ENCODE peak calls at places on chromosomes 4 and X, in four cellular contexts. T is A549, Z is IMR-90, K is K562. U is an unnamed sample.

GRCh38 chrX:75968293-75968692 is 183.2 kb upstream of the MAGEE2 start:
- DNase-seq in T (peak), Z (no peak), K (no peak), U (no peak)

GRCh38 chr4:110196206-110196870 is 2.1 kb downstream of the ELOVL6 start:
- DNase-seq in T (peak), Z (peak), K (peak), U (no peak)

GRCh38 chr4:33715996-33716395 is 2528.3 kb downstream of the ARAP2 start:
- DNase-seq in T (no peak), Z (no peak), K (no peak), U (no peak)

GRCh38 chr4:152187693-152188092 is 348.2 kb downstream of the FBXW7 start:
- DNase-seq in T (no peak), Z (no peak), K (no peak), U (no peak)

GRCh38 chr4:76752911-76753494 is 144.9 kb downstream of the SOWAHB start:
- DNase-seq in T (peak), Z (peak), K (no peak), U (no peak)

GRCh38 chrX:23980063-23980462 is 46.9 kb downstream of the KLHL15 start:
- DNase-seq in T (no peak), Z (peak), K (no peak), U (no peak)

GRCh38 chr4:70667710-70668535 is 1.6 kb upstream of the JCHAIN start:
- DNase-seq in T (no peak), Z (peak), K (no peak), U (no peak)

GRCh38 chrX:109902665-109903064 is 100.2 kb upstream of the TMEM164 start:
- DNase-seq in T (peak), Z (peak), K (no peak), U (no peak)

GRCh38 chrX:120732879-120733278 is 103.0 kb upstream of the C1GALT1C1 start:
- DNase-seq in T (no peak), Z (no peak), K (no peak), U (no peak)

GRCh38 chrX:131521824-131522223 is 22.1 kb upstream of the OR13H1 start:
- DNase-seq in T (no peak), Z (no peak), K (no peak), U (no peak)

GRCh38 chr4:38673109-38673978 is 9.3 kb downstream of the KLF3 start:
- DNase-seq in T (peak), Z (no peak), K (peak), U (no peak)

DNA sequence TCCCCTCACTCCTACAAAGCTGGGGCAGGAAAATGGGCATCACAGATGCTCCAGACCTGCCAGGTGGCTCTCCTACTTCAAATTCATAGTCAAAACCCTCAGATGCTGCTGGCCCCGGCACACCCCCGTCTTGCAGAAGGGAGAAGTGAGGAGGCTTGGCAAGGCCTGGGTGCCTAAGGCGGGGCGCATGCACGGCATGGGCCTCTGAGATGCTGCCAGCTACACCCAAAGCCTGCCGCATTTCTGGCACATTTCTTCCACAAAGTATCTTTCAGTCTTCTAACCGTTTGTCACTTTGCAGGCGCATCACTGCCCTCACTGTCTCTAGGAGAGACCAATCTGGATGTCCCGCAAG is 19.6 kb downstream of the WDR1 start:
- DNase-seq in T (no peak), Z (no peak), K (no peak), U (no peak)
- H3K4me2 ChIP-seq in T (peak), Z (no peak), K (no peak), U (no peak)

GRCh38 chr4:114754616-114755015 is 156.0 kb downstream of the UGT8 start:
- DNase-seq in T (no peak), Z (no peak), K (no peak), U (no peak)

GRCh38 chr4:114758066-114758465 is 159.5 kb downstream of the UGT8 start:
- DNase-seq in T (no peak), Z (no peak), K (no peak), U (no peak)

DNA sequence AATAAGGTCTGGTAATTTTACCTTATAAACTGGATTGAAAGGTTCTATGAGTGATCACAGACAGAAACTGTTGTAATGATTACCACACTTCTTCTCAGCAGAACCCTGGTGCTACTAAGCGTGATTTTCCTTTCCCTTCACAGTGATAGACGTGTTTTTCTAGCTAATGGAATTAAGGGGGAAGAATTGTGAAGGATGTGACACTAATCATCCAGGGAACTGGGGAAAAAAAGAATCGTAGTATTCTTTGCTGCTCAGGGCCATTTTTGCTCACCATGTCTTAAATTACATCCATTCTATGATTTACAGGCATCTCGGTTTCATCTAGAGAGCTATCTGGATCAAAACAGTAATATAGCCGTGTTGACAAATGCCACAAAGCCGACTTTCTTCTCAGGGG is 153.8 kb downstream of the UGT8 start:
- DNase-seq in T (no peak), Z (no peak), K (no peak), U (no peak)
- TF ChIP-seq ELK1 in T (no peak), Z (no peak), K (no peak), U (no peak)

DNA sequence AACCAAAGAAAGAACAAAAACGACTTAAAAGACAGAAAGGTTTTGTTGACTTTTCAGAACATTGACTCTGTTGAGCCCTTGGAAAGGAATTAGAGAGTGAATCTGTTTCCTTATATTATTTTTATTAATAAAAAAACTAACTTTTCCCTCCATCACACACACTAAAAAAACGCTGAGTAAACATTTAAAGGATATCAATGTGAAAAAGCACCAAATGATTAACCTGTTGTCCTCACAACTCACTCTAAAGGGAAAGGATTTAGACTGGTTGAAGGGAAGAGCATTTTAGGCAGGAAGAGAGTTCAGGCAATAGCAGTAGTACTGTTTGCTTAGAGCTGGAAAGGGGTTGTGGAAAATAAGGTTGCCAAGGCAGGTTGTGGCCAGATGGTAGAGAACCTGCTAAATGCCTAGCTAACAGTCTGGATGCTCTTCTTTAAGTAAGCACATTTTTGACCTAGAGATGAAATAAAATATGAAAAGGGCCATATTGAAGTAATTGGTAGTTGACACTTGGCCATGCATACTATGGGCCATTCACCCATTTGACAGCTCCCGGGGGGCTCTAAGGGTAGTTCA is 98.0 kb upstream of the NDP start:
- DNase-seq in T (no peak), Z (no peak), K (no peak), U (no peak)
- H3K4me2 ChIP-seq in T (peak), Z (no peak), K (no peak), U (no peak)

GRCh38 chr4:25159837-25160713 is at the start of gene SEPSECS:
- DNase-seq in T (peak), Z (peak), K (peak), U (peak)

GRCh38 chr4:25162566-25162965 is 2.3 kb upstream of the SEPSECS start:
- DNase-seq in T (no peak), Z (no peak), K (no peak), U (no peak)

GRCh38 chr4:25161599-25161960 is 1.3 kb upstream of the SEPSECS start:
- DNase-seq in T (no peak), Z (no peak), K (peak), U (no peak)

GRCh38 chr4:25158817-25159216 is 1.4 kb downstream of the SEPSECS start:
- DNase-seq in T (no peak), Z (no peak), K (no peak), U (no peak)

GRCh38 chr4:25160714-25161598 is 707 bp upstream of the SEPSECS start:
- DNase-seq in T (no peak), Z (no peak), K (no peak), U (no peak)
- TF ChIP-seq ELK1 in T (no peak), Z (no peak), K (no peak), U (no peak)

GRCh38 chr4:102736636-102737549 is 23.9 kb downstream of the MANBA start:
- DNase-seq in T (no peak), Z (no peak), K (no peak), U (no peak)

GRCh38 chr4:102732678-102733445 is 27.9 kb downstream of the MANBA start:
- DNase-seq in T (no peak), Z (no peak), K (no peak), U (no peak)

GRCh38 chr4:102734116-102734515 is 26.7 kb downstream of the MANBA start:
- DNase-seq in T (no peak), Z (no peak), K (no peak), U (no peak)

GRCh38 chr4:102734591-102735385 is 26.0 kb downstream of the MANBA start:
- DNase-seq in T (no peak), Z (peak), K (peak), U (peak)

GRCh38 chr4:102735578-102735977 is 25.2 kb downstream of the MANBA start:
- DNase-seq in T (no peak), Z (no peak), K (no peak), U (no peak)
- H3K4me2 ChIP-seq in T (peak), Z (no peak), K (no peak), U (no peak)

GRCh38 chr4:183995489-183996049 is 90.5 kb downstream of the STOX2 start:
- DNase-seq in T (no peak), Z (peak), K (no peak), U (no peak)

GRCh38 chr4:183999435-183999834 is 94.3 kb downstream of the STOX2 start:
- DNase-seq in T (no peak), Z (no peak), K (no peak), U (no peak)

GRCh38 chr4:184000457-184001395 is 95.6 kb downstream of the STOX2 start:
- DNase-seq in T (no peak), Z (no peak), K (no peak), U (no peak)

DNA sequence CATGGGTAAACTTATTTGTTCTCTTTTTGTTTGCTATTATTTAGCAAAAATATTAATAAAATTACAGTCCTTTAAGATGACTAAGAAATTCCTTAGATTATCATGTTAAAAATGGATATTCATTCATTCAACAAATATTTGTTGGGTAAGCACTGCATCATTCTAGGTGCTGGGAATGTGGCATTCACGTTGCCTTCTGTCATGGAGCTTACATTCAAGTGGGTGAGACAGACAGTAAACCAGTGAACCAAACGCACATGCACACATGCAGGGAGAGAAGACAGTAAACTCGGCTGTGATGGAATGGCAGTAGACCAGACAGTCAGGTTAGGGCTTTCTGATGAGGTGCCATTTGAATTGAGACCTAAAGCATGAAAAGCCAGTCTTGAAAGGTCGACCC is 91.8 kb downstream of the STOX2 start:
- DNase-seq in T (no peak), Z (peak), K (no peak), U (no peak)
- TF ChIP-seq ELK1 in T (no peak), Z (no peak), K (no peak), U (no peak)

U was measured in GM12878.